ENCODE peak calls at places on chromosomes 6 and 20, in four cellular contexts. One of them, this sample, is unnamed.

GRCh38 chr20:542777-543368 is 717 bp downstream of the CSNK2A1 start:
- DNase-seq in HepG2: no peak
- DNase-seq in K562: peak
- DNase-seq in A549: peak
- DNase-seq in this sample: peak

GRCh38 chr6:152769159-152769558 is 18.6 kb downstream of the VIP start:
- DNase-seq in HepG2: no peak
- DNase-seq in A549: no peak
- DNase-seq in K562: no peak
- DNase-seq in this sample: no peak

GRCh38 chr6:7479801-7480266 is 61.6 kb upstream of the DSP start:
- DNase-seq in K562: peak
- DNase-seq in HepG2: no peak
- DNase-seq in A549: peak
- DNase-seq in this sample: no peak

GRCh38 chr6:17381429-17382147 is 11.8 kb upstream of the CAP2 start:
- DNase-seq in HepG2: no peak
- DNase-seq in A549: peak
- DNase-seq in K562: no peak
- DNase-seq in this sample: no peak

GRCh38 chr20:9837634-9838033 is 1.2 kb downstream of the PAK5 start:
- DNase-seq in A549: no peak
- DNase-seq in HepG2: no peak
- DNase-seq in K562: no peak
- DNase-seq in this sample: no peak

GRCh38 chr6:30799210-30799609 is 54.9 kb upstream of the IER3 start:
- DNase-seq in HepG2: no peak
- DNase-seq in K562: no peak
- DNase-seq in A549: no peak
- DNase-seq in this sample: no peak

GRCh38 chr6:72580281-72580940 is 41.5 kb upstream of the KCNQ5 start:
- DNase-seq in A549: peak
- DNase-seq in HepG2: peak
- DNase-seq in K562: peak
- DNase-seq in this sample: peak

GRCh38 chr6:159125977-159126376 is 43.2 kb upstream of the FNDC1 start:
- DNase-seq in HepG2: no peak
- DNase-seq in A549: no peak
- DNase-seq in K562: no peak
- DNase-seq in this sample: no peak

GRCh38 chr6:1346556-1347186 is 34.8 kb downstream of the FOXQ1 start:
- DNase-seq in A549: no peak
- DNase-seq in K562: no peak
- DNase-seq in HepG2: no peak
- DNase-seq in this sample: peak

GRCh38 chr6:139133272-139133671 is 1.6 kb upstream of the HECA start:
- DNase-seq in A549: no peak
- DNase-seq in K562: peak
- DNase-seq in HepG2: peak
- DNase-seq in this sample: no peak

DNA sequence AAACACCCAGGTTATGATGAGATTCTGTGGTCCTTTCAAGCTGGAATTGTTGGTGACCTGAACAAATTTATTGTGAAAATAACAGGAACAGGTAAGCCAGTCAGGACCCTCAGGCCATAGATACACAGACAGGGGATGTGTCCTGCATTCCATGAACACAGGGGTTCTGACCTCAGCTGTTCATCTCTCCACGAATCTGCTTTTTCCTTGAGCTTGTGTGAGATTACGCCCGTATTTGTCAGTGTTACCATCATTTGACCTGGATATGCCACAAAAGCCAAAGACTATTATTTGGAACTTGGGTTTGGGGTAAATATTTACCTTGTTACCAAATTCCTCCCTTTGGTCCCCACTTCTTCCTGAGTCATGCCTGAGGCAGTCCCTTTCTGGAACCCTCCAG is 288.9 kb downstream of the PREX1 start:
- DNase-seq in K562: no peak
- DNase-seq in A549: no peak
- DNase-seq in HepG2: no peak
- DNase-seq in this sample: no peak
- TF ChIP-seq MYC in K562: no peak
- TF ChIP-seq MYC in A549: no peak
- TF ChIP-seq MYC in HepG2: no peak
- TF ChIP-seq MYC in this sample: no peak

DNA sequence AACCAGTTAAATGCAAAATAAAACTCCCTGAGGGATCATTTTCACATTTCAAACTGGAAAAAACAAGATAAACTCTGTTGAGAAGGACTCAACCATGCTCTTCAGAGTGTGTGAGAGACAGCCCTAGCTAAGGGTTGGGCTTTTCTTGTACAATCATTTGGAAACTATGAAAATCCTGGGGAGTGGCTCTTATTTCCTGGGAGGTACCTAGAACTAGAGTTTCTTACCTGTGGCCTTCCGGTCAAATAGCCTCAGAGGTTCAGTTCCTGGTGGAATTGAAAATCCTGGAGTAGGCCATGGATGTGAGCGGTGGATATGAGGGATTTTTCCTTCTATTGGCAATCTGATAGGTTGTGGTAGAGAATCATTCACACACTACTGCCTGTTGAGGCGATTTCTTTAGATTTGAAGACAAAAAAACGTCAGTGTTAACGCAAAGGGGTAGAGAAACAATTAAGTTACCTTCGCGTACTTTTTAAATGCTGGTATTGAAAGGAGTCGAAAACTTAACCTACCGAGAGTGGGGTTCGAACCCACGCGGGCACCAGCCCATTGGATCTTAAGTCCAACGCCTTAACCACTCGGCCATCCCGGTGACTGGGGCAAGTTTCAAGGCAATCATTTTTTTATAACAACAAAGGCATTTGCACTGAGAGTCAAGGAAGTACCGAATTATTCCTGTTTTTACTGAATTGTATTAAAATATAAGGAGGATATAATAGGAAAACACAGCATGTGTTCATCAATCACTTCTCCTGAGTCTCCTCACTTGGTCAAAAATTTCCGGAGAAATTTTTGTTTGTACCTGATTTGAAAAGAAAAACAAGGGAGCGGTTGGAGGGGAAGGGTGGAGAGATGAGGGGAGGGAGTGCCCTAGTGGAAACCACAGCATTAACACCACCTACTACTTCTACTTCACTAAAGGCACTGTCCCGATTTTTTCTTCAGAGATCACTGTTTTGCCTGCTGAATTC is 191.3 kb downstream of the OR2B2 start:
- DNase-seq in A549: peak
- DNase-seq in K562: peak
- DNase-seq in HepG2: peak
- DNase-seq in this sample: no peak
- TF ChIP-seq CTCF in A549: peak
- TF ChIP-seq CTCF in K562: peak
- TF ChIP-seq CTCF in HepG2: no peak
- TF ChIP-seq CTCF in this sample: no peak

GRCh38 chr20:44943828-44944227 is 16.4 kb downstream of the TOMM34 start:
- DNase-seq in HepG2: no peak
- DNase-seq in K562: no peak
- DNase-seq in A549: no peak
- DNase-seq in this sample: no peak
- TF ChIP-seq MYC in HepG2: no peak
- TF ChIP-seq MYC in K562: no peak
- TF ChIP-seq MYC in A549: no peak
- TF ChIP-seq MYC in this sample: no peak

DNA sequence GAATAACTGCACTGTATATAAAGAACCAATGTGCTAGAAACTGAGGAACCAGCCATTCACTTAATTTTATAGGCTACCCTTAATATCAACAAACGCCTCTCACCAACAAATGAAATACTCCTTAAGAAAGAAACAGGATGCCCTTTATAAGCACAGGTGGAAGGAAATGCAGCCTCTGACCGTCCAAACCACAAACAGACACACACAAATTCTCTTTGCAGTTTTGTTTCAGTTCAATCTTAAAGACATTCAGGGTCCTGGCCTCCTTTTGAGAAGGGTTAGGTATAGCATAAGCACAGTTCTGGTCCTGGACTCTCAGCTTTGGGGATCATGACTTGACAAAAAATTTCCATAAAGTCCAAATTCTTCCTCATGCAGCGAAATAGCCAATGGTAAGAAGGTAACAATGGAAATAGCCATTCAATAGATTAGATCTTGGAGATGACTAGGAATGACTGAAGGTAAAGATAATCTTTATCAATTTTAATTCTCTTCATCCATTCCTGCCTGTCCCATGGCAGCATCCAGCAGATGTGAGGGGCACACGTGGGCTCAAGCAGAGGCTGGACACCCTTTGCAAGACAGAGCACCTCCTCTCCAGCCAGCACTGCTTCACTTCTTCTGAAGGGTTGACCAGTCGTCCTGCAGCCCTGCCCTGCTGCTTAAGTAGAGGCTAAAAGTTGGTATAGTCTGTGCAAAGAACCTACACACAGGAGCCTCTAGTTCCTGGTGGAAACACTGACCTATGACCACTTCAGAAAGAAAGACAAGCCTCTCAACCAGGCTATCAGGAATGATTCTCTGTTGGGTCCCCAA is 123.9 kb downstream of the CD83 start:
- DNase-seq in K562: no peak
- DNase-seq in A549: no peak
- DNase-seq in HepG2: no peak
- DNase-seq in this sample: no peak
- TF ChIP-seq CTCF in K562: no peak
- TF ChIP-seq CTCF in A549: no peak
- TF ChIP-seq CTCF in HepG2: no peak
- TF ChIP-seq CTCF in this sample: no peak

DNA sequence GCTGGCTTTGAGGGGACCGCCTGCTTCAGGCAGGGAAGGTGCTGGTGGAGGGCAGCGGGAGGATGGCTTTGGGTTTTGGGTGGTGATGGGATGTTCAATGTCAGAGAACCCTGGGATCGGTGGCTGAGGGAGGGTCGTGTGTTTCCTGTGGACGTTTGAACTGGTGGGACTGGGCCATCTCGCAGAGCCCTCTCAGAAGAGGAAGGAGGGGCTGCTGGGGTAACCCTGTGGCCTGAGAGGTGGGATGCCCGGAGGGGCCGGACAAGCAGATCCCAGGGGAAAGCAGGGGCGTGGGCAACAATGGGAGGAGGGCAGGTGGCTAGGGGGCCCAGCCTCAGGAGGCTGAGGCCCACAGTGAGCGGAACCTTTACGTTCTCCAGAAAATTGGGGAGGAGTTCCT is 34.9 kb downstream of the PYGB start:
- DNase-seq in A549: no peak
- DNase-seq in K562: no peak
- DNase-seq in HepG2: no peak
- DNase-seq in this sample: no peak
- TF ChIP-seq MYC in A549: no peak
- TF ChIP-seq MYC in K562: no peak
- TF ChIP-seq MYC in HepG2: no peak
- TF ChIP-seq MYC in this sample: no peak

GRCh38 chr20:2637246-2637645 is 15.2 kb upstream of the NOP56 start:
- DNase-seq in K562: no peak
- DNase-seq in A549: no peak
- DNase-seq in HepG2: no peak
- DNase-seq in this sample: no peak
- TF ChIP-seq CTCF in K562: no peak
- TF ChIP-seq CTCF in A549: no peak
- TF ChIP-seq CTCF in HepG2: no peak
- TF ChIP-seq CTCF in this sample: no peak

DNA sequence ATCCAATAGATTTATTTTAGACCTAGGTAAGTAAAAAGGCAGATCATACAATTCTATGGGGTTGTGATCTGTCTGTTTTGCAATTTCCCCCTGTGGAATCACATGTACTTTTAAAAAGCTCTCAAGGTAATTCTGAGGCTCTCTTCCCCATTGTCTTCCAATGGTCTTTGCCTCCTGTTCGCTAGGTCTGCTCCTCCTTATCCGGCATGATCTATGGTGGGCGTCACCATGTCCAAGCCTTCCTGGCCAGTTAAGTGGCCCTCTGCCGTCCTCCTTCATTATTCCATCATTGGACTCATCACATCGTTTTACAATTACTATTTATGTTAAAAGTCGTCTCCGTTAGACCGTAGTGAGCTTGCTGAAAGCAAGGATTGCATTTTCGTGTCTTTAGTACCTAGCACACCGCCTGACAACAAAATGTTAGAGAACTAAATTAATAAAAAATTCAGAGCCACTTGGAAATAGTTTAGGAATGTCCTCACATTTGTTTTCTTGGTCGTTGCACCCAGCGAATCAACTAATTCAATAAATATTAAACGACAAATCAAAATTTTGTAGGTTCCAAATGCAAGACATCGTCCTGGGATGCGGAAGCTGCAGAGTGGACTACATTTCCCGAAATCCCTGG is 2.2 kb upstream of the STXBP5 start:
- DNase-seq in HepG2: peak
- DNase-seq in A549: peak
- DNase-seq in K562: peak
- DNase-seq in this sample: peak
- TF ChIP-seq MYC in HepG2: no peak
- TF ChIP-seq MYC in A549: no peak
- TF ChIP-seq MYC in K562: no peak
- TF ChIP-seq MYC in this sample: no peak

GRCh38 chr6:135675862-135676261 is 175.6 kb upstream of the PDE7B start:
- DNase-seq in HepG2: peak
- DNase-seq in A549: peak
- DNase-seq in K562: peak
- DNase-seq in this sample: peak
- TF ChIP-seq CTCF in HepG2: peak
- TF ChIP-seq CTCF in A549: peak
- TF ChIP-seq CTCF in K562: peak
- TF ChIP-seq CTCF in this sample: peak

GRCh38 chr6:136920216-136920857 is 1.8 kb upstream of the SLC35D3 start:
- DNase-seq in A549: no peak
- DNase-seq in HepG2: no peak
- DNase-seq in K562: no peak
- DNase-seq in this sample: peak
- TF ChIP-seq MYC in A549: no peak
- TF ChIP-seq MYC in HepG2: no peak
- TF ChIP-seq MYC in K562: no peak
- TF ChIP-seq MYC in this sample: peak

GRCh38 chr6:114108119-114109002 is 137.4 kb upstream of the HDAC2 start:
- DNase-seq in K562: peak
- DNase-seq in HepG2: peak
- DNase-seq in A549: peak
- DNase-seq in this sample: peak
- TF ChIP-seq CTCF in K562: peak
- TF ChIP-seq CTCF in HepG2: peak
- TF ChIP-seq CTCF in A549: peak
- TF ChIP-seq CTCF in this sample: peak

This sample was measured in NB4.